ENCODE peak calls at places on chromosomes 6 and 20, in eight cellular contexts. Y, A, O, Q, T, D, H and F are unnamed samples.
A peak's percentile ranks its signal among the peaks of the same experiment; 100 is the strongest.

GRCh38 chr6:152575621-152576150 is 61.5 kb downstream of the SYNE1 start:
- DNase-seq in Y (no peak), A (no peak), O (no peak), Q (no peak), T (no peak), D (no peak), H (no peak), F (no peak)

GRCh38 chr6:161660666-161661571 is 387.1 kb upstream of the AGPAT4 start:
- DNase-seq in Y (no peak), A (no peak), O (no peak), Q (no peak), T (no peak), D (no peak), H (no peak), F (peak; percentile 19)

GRCh38 chr20:50325215-50325614 is 134.6 kb downstream of the CEBPB start:
- DNase-seq in Y (no peak), A (no peak), O (no peak), Q (no peak), T (no peak), D (no peak), H (no peak), F (no peak)

GRCh38 chr6:111759836-111760785 is 113.1 kb downstream of the FYN start:
- DNase-seq in Y (no peak), A (peak; percentile 71), O (no peak), Q (no peak), T (no peak), D (no peak), H (no peak), F (peak; percentile 64)

GRCh38 chr20:32608664-32609015 is 23.5 kb upstream of the NOL4L start:
- DNase-seq in Y (no peak), A (no peak), O (no peak), Q (no peak), T (no peak), D (no peak), H (no peak), F (no peak)

GRCh38 chr6:147711511-147711910 is 203.0 kb downstream of the SAMD5 start:
- DNase-seq in Y (no peak), A (no peak), O (no peak), Q (no peak), T (no peak), D (no peak), H (no peak), F (no peak)

GRCh38 chr6:145532361-145532760 is 203.0 kb downstream of the EPM2A start:
- DNase-seq in Y (no peak), A (no peak), O (no peak), Q (no peak), T (no peak), D (no peak), H (peak; percentile 86), F (no peak)

GRCh38 chr6:23013776-23014175 is 444.4 kb downstream of the HDGFL1 start:
- DNase-seq in Y (no peak), A (peak; percentile 43), O (no peak), Q (no peak), T (no peak), D (no peak), H (peak; percentile 56), F (no peak)

GRCh38 chr20:20759132-20759531 is 46.7 kb upstream of the RALGAPA2 start:
- DNase-seq in Y (no peak), A (no peak), O (no peak), Q (no peak), T (no peak), D (no peak), H (no peak), F (no peak)

GRCh38 chr6:130810307-130811030 is 16.7 kb upstream of the SMLR1 start:
- DNase-seq in Y (no peak), A (peak; percentile 6), O (no peak), Q (no peak), T (no peak), D (no peak), H (no peak), F (no peak)

GRCh38 chr20:23686046-23686750 is 2.6 kb downstream of the CST4 start:
- DNase-seq in Y (no peak), A (no peak), O (no peak), Q (no peak), T (no peak), D (no peak), H (no peak), F (no peak)

GRCh38 chr6:5162401-5162800 is 77.3 kb downstream of the PPP1R3G start:
- DNase-seq in Y (no peak), A (no peak), O (no peak), Q (no peak), T (no peak), D (no peak), H (no peak), F (no peak)

GRCh38 chr6:168865-169455 is 123.3 kb upstream of the DUSP22 start:
- DNase-seq in Y (no peak), A (no peak), O (no peak), Q (no peak), T (no peak), D (no peak), H (no peak), F (no peak)

GRCh38 chr6:48109902-48110301 is 1.1 kb downstream of the PTCHD4 start:
- DNase-seq in Y (no peak), A (no peak), O (no peak), Q (no peak), T (no peak), D (no peak), H (no peak), F (no peak)

GRCh38 chr6:34062815-34063214 is 83.1 kb downstream of the GRM4 start:
- DNase-seq in Y (no peak), A (no peak), O (no peak), Q (no peak), T (no peak), D (no peak), H (peak; percentile 72), F (no peak)

GRCh38 chr20:25372584-25373336 is 17.9 kb downstream of the ABHD12 start:
- DNase-seq in Y (no peak), A (peak; percentile 89), O (no peak), Q (no peak), T (no peak), D (no peak), H (peak; percentile 10), F (peak; percentile 16)

GRCh38 chr6:4889701-4890100 is 113.5 kb downstream of the CDYL start:
- DNase-seq in Y (no peak), A (no peak), O (no peak), Q (no peak), T (no peak), D (no peak), H (no peak), F (no peak)

GRCh38 chr20:63174309-63175030 is 41.5 kb downstream of the YTHDF1 start:
- DNase-seq in Y (no peak), A (no peak), O (no peak), Q (no peak), T (no peak), D (no peak), H (no peak), F (no peak)

GRCh38 chr20:35341366-35342028 is 49.3 kb upstream of the FAM83C start:
- DNase-seq in Y (no peak), A (no peak), O (no peak), Q (no peak), T (no peak), D (no peak), H (no peak), F (no peak)

GRCh38 chr6:170247178-170247701 is 43.6 kb downstream of the DLL1 start:
- DNase-seq in Y (no peak), A (no peak), O (no peak), Q (peak; percentile 54), T (no peak), D (no peak), H (no peak), F (no peak)

DNA sequence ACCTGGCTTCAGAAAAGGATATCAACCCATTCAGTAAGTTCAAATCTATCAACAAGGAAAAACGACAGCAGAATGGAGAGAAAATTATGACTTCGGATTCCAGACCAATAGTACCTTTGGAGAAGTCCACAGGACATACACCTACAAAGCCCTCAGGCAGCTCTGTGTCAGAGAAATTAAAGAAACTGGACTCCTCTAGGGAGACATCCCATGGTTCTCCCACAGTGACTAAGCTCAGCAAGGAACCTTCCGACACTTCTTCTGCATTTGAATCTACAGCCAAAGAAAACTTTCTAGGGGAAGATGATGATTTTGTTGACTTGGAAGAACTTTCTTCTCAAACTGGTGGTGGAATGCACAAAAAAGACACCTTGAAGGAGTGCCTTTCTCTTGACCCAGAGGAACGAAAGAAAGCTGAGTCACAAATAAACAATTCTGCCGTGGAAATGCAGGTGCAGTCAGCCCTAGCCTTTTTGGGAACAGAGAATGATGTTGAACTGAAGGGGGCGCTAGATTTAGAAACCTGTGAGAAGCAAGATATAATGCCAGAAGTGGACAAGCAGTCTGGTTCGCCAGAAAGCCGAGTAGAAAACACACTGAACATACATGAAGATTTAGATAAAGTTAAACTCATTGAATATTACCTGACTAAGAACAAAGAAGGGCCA is 67.4 kb upstream of the HINT3 start:
- DNase-seq in Y (no peak), A (no peak), O (no peak), Q (no peak), T (no peak), D (no peak), H (peak; percentile 70), F (peak; percentile 29)
- TF ChIP-seq CTCF in Y (peak; percentile 52), A (peak; percentile 36), O (peak; percentile 18), Q (no peak), T (peak; percentile 7), D (no peak), H (peak; percentile 79), F (peak; percentile 65)

GRCh38 chr6:113220832-113221231 is 636.3 kb upstream of the MARCKS start:
- DNase-seq in Y (no peak), A (no peak), O (no peak), Q (no peak), T (no peak), D (no peak), H (no peak), F (no peak)
- TF ChIP-seq CTCF in Y (no peak), A (no peak), O (no peak), Q (no peak), T (no peak), D (no peak), H (no peak), F (no peak)

DNA sequence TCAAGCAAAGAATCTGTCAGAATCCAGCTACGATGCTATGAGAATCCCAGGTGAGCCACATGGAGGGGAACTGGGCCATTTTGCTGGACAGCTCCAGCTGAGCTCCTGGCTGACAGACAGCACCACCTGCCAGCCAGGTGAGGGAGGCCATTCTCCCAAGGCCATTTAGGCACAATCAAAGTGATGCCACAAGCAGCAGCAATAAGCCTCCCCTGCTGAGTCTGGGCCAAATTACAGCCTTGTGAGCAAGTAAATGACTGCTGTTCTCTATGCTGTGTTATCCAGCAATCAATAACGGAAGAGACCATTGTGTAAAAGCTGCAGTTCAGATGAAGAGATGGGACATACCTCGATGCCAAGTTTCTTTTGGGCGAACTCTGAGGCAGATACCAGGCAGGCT is 14.1 kb upstream of the SCGN start:
- DNase-seq in Y (no peak), A (no peak), O (no peak), Q (no peak), T (no peak), D (no peak), H (peak; percentile 89), F (no peak)
- TF ChIP-seq CTCF in Y (no peak), A (no peak), O (no peak), Q (no peak), T (no peak), D (no peak), H (peak; percentile 72), F (no peak)

GRCh38 chr20:39263076-39263475 is 300.9 kb downstream of the DHX35 start:
- DNase-seq in Y (no peak), A (no peak), O (no peak), Q (no peak), T (no peak), D (no peak), H (no peak), F (no peak)
- TF ChIP-seq CTCF in Y (no peak), A (no peak), O (no peak), Q (no peak), T (no peak), D (no peak), H (no peak), F (no peak)

GRCh38 chr6:76166874-76167273 is 94.4 kb upstream of the IMPG1 start:
- DNase-seq in Y (no peak), A (no peak), O (no peak), Q (no peak), T (no peak), D (no peak), H (no peak), F (no peak)
- TF ChIP-seq CTCF in Y (no peak), A (no peak), O (no peak), Q (no peak), T (no peak), D (no peak), H (peak; percentile 32), F (no peak)